ENCODE peak calls at places on chromosomes 1 and 21, in nine cellular contexts. One of them, this sample, is unnamed.

GRCh38 chr1:63143482-63143881 is 178.9 kb upstream of the FOXD3 start:
- DNase-seq in breast epithelium: no peak
- DNase-seq in astrocyte: no peak
- DNase-seq in upper lobe of right lung: no peak
- DNase-seq in fibroblast of lung: no peak
- DNase-seq in left ventricle myocardium inferior: no peak
- DNase-seq in tibial artery: no peak
- DNase-seq in lung: no peak
- DNase-seq in GM06990: no peak
- DNase-seq in this sample: no peak

GRCh38 chr1:66788231-66788939 is 12.7 kb downstream of the INSL5 start:
- DNase-seq in breast epithelium: no peak
- DNase-seq in astrocyte: no peak
- DNase-seq in upper lobe of right lung: no peak
- DNase-seq in fibroblast of lung: no peak
- DNase-seq in left ventricle myocardium inferior: no peak
- DNase-seq in tibial artery: no peak
- DNase-seq in lung: no peak
- DNase-seq in GM06990: no peak
- DNase-seq in this sample: no peak

GRCh38 chr1:12436817-12437599 is 181.0 kb downstream of the DHRS3 start:
- DNase-seq in breast epithelium: no peak
- DNase-seq in astrocyte: peak; percentile 88
- DNase-seq in upper lobe of right lung: no peak
- DNase-seq in fibroblast of lung: peak; percentile 90
- DNase-seq in left ventricle myocardium inferior: no peak
- DNase-seq in tibial artery: no peak
- DNase-seq in lung: no peak
- DNase-seq in GM06990: no peak
- DNase-seq in this sample: no peak

GRCh38 chr1:213864007-213864406 is 123.8 kb upstream of the PROX1 start:
- DNase-seq in breast epithelium: no peak
- DNase-seq in astrocyte: no peak
- DNase-seq in upper lobe of right lung: no peak
- DNase-seq in fibroblast of lung: no peak
- DNase-seq in left ventricle myocardium inferior: no peak
- DNase-seq in tibial artery: no peak
- DNase-seq in lung: no peak
- DNase-seq in GM06990: no peak
- DNase-seq in this sample: no peak

GRCh38 chr1:64838486-64838885 is 93.6 kb downstream of the RAVER2 start:
- DNase-seq in breast epithelium: no peak
- DNase-seq in astrocyte: no peak
- DNase-seq in upper lobe of right lung: no peak
- DNase-seq in fibroblast of lung: no peak
- DNase-seq in left ventricle myocardium inferior: no peak
- DNase-seq in tibial artery: no peak
- DNase-seq in lung: no peak
- DNase-seq in GM06990: no peak
- DNase-seq in this sample: no peak

GRCh38 chr1:239997515-239998311 is 94.0 kb upstream of the FMN2 start:
- DNase-seq in breast epithelium: no peak
- DNase-seq in astrocyte: no peak
- DNase-seq in upper lobe of right lung: no peak
- DNase-seq in fibroblast of lung: peak; percentile 11
- DNase-seq in left ventricle myocardium inferior: no peak
- DNase-seq in tibial artery: no peak
- DNase-seq in lung: no peak
- DNase-seq in GM06990: no peak
- DNase-seq in this sample: no peak

GRCh38 chr1:115596080-115596795 is 45.5 kb upstream of the VANGL1 start:
- DNase-seq in breast epithelium: no peak
- DNase-seq in astrocyte: peak; percentile 35
- DNase-seq in upper lobe of right lung: no peak
- DNase-seq in fibroblast of lung: peak; percentile 56
- DNase-seq in left ventricle myocardium inferior: no peak
- DNase-seq in tibial artery: no peak
- DNase-seq in lung: no peak
- DNase-seq in GM06990: no peak
- DNase-seq in this sample: no peak

GRCh38 chr1:58934711-58935110 is 150.9 kb upstream of the JUN start:
- DNase-seq in breast epithelium: no peak
- DNase-seq in astrocyte: no peak
- DNase-seq in upper lobe of right lung: no peak
- DNase-seq in fibroblast of lung: no peak
- DNase-seq in left ventricle myocardium inferior: no peak
- DNase-seq in tibial artery: no peak
- DNase-seq in lung: no peak
- DNase-seq in GM06990: no peak
- DNase-seq in this sample: peak; percentile 16

GRCh38 chr1:41891403-41891896 is 27.3 kb downstream of the HIVEP3 start:
- DNase-seq in breast epithelium: no peak
- DNase-seq in astrocyte: no peak
- DNase-seq in upper lobe of right lung: peak; percentile 70
- DNase-seq in fibroblast of lung: peak; percentile 19
- DNase-seq in left ventricle myocardium inferior: no peak
- DNase-seq in tibial artery: no peak
- DNase-seq in lung: no peak
- DNase-seq in GM06990: peak; percentile 70
- DNase-seq in this sample: peak; percentile 67

GRCh38 chr1:168301664-168302320 is 21.1 kb downstream of the TBX19 start:
- DNase-seq in breast epithelium: no peak
- DNase-seq in astrocyte: peak; percentile 77
- DNase-seq in upper lobe of right lung: no peak
- DNase-seq in fibroblast of lung: peak; percentile 83
- DNase-seq in left ventricle myocardium inferior: no peak
- DNase-seq in tibial artery: no peak
- DNase-seq in lung: no peak
- DNase-seq in GM06990: no peak
- DNase-seq in this sample: no peak

GRCh38 chr21:14236180-14236579 is 20.2 kb downstream of the RBM11 start:
- DNase-seq in breast epithelium: no peak
- DNase-seq in astrocyte: no peak
- DNase-seq in upper lobe of right lung: no peak
- DNase-seq in fibroblast of lung: no peak
- DNase-seq in left ventricle myocardium inferior: no peak
- DNase-seq in tibial artery: no peak
- DNase-seq in lung: no peak
- DNase-seq in GM06990: no peak
- DNase-seq in this sample: no peak

GRCh38 chr1:156319664-156320063 is 18.4 kb downstream of the CCT3 start:
- DNase-seq in breast epithelium: no peak
- DNase-seq in astrocyte: no peak
- DNase-seq in upper lobe of right lung: no peak
- DNase-seq in fibroblast of lung: peak; percentile 12
- DNase-seq in left ventricle myocardium inferior: no peak
- DNase-seq in tibial artery: no peak
- DNase-seq in lung: no peak
- DNase-seq in GM06990: no peak
- DNase-seq in this sample: no peak

GRCh38 chr1:218348628-218349185 is 3.6 kb downstream of the TGFB2 start:
- DNase-seq in breast epithelium: no peak
- DNase-seq in astrocyte: no peak
- DNase-seq in upper lobe of right lung: no peak
- DNase-seq in fibroblast of lung: peak; percentile 44
- DNase-seq in left ventricle myocardium inferior: no peak
- DNase-seq in tibial artery: no peak
- DNase-seq in lung: no peak
- DNase-seq in GM06990: no peak
- DNase-seq in this sample: no peak

GRCh38 chr1:100722211-100722610 is 2.7 kb downstream of the VCAM1 start:
- DNase-seq in breast epithelium: no peak
- DNase-seq in astrocyte: no peak
- DNase-seq in upper lobe of right lung: no peak
- DNase-seq in fibroblast of lung: no peak
- DNase-seq in left ventricle myocardium inferior: no peak
- DNase-seq in tibial artery: no peak
- DNase-seq in lung: no peak
- DNase-seq in GM06990: no peak
- DNase-seq in this sample: no peak

GRCh38 chr21:24367936-24368335 is 1239.3 kb downstream of the MRPL39 start:
- DNase-seq in breast epithelium: no peak
- DNase-seq in astrocyte: peak; percentile 38
- DNase-seq in upper lobe of right lung: no peak
- DNase-seq in fibroblast of lung: peak; percentile 43
- DNase-seq in left ventricle myocardium inferior: no peak
- DNase-seq in tibial artery: no peak
- DNase-seq in lung: no peak
- DNase-seq in GM06990: no peak
- DNase-seq in this sample: no peak

GRCh38 chr1:58575831-58576726 is 973 bp downstream of the TACSTD2 start:
- DNase-seq in breast epithelium: peak; percentile 45
- DNase-seq in astrocyte: no peak
- DNase-seq in upper lobe of right lung: peak; percentile 82
- DNase-seq in fibroblast of lung: no peak
- DNase-seq in left ventricle myocardium inferior: no peak
- DNase-seq in tibial artery: no peak
- DNase-seq in lung: peak; percentile 62
- DNase-seq in GM06990: peak; percentile 56
- DNase-seq in this sample: no peak

GRCh38 chr1:32334864-32335618 is 992 bp downstream of the MARCKSL1 start:
- DNase-seq in breast epithelium: no peak
- DNase-seq in astrocyte: no peak
- DNase-seq in upper lobe of right lung: peak; percentile 77
- DNase-seq in fibroblast of lung: peak; percentile 37
- DNase-seq in left ventricle myocardium inferior: peak; percentile 56
- DNase-seq in tibial artery: no peak
- DNase-seq in lung: no peak
- DNase-seq in GM06990: peak; percentile 82
- DNase-seq in this sample: no peak

GRCh38 chr1:32336963-32337675 is 1.1 kb upstream of the MARCKSL1 start:
- DNase-seq in breast epithelium: no peak
- DNase-seq in astrocyte: peak; percentile 32
- DNase-seq in upper lobe of right lung: peak; percentile 78
- DNase-seq in fibroblast of lung: peak; percentile 53
- DNase-seq in left ventricle myocardium inferior: peak; percentile 49
- DNase-seq in tibial artery: no peak
- DNase-seq in lung: peak; percentile 65
- DNase-seq in GM06990: peak; percentile 68
- DNase-seq in this sample: no peak

GRCh38 chr1:32335951-32336867 is at the start of gene MARCKSL1:
- DNase-seq in breast epithelium: peak; percentile 80
- DNase-seq in astrocyte: peak; percentile 36
- DNase-seq in upper lobe of right lung: peak; percentile 87
- DNase-seq in fibroblast of lung: peak; percentile 63
- DNase-seq in left ventricle myocardium inferior: peak; percentile 88
- DNase-seq in tibial artery: peak; percentile 80
- DNase-seq in lung: peak; percentile 71
- DNase-seq in GM06990: peak; percentile 92
- DNase-seq in this sample: no peak

GRCh38 chr1:32334274-32334861 is 1.7 kb downstream of the MARCKSL1 start:
- DNase-seq in breast epithelium: no peak
- DNase-seq in astrocyte: no peak
- DNase-seq in upper lobe of right lung: no peak
- DNase-seq in fibroblast of lung: no peak
- DNase-seq in left ventricle myocardium inferior: no peak
- DNase-seq in tibial artery: no peak
- DNase-seq in lung: no peak
- DNase-seq in GM06990: peak; percentile 36
- DNase-seq in this sample: no peak

DNA sequence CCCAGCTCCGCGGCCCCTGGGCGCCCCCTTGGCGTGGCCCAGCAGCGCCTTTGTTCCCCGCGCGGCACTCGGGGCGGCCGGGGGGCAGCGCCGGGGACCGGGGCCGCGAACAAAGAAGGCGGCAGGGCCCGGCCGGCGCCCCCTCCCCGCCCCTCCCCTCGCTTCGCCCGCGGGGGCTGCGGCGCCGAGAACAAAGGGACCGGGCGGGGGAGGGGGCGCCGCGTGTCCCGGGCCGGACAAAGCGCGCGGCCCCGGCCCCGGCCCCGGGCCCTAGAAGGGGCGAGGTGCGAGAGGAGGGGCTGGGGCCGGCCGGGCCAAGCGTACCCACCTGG is 448 bp downstream of the MARCKSL1 start:
- DNase-seq in breast epithelium: no peak
- DNase-seq in astrocyte: no peak
- DNase-seq in upper lobe of right lung: no peak
- DNase-seq in fibroblast of lung: no peak
- DNase-seq in left ventricle myocardium inferior: no peak
- DNase-seq in tibial artery: no peak
- DNase-seq in lung: no peak
- DNase-seq in GM06990: no peak
- DNase-seq in this sample: no peak
- TF ChIP-seq CTCF in breast epithelium: no peak
- TF ChIP-seq CTCF in astrocyte: no peak
- TF ChIP-seq CTCF in upper lobe of right lung: no peak
- TF ChIP-seq CTCF in fibroblast of lung: no peak
- TF ChIP-seq CTCF in left ventricle myocardium inferior: no peak
- TF ChIP-seq CTCF in tibial artery: no peak
- TF ChIP-seq CTCF in lung: no peak
- TF ChIP-seq CTCF in GM06990: no peak
- TF ChIP-seq CTCF in this sample: no peak

DNA sequence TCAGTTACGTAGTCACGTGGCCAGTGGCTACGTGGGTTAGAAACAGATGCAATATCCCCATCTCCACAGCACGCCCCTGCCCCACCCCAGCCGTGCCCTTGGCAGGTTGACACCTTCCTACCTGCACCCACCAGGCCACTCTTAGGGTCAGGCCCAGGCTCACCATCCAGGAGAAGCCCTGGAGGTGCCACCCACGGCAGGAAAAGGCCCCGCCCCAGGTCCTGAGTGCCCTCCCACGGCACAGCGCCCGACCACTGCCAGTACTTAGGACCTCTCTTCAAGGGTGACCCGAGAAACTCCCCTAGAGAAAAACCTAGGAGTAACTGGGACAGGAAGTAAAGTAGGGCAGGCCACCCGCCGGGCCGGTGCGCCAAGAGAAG is 1.5 kb downstream of the C1orf35 start:
- DNase-seq in breast epithelium: no peak
- DNase-seq in astrocyte: no peak
- DNase-seq in upper lobe of right lung: no peak
- DNase-seq in fibroblast of lung: no peak
- DNase-seq in left ventricle myocardium inferior: no peak
- DNase-seq in tibial artery: no peak
- DNase-seq in lung: no peak
- DNase-seq in GM06990: no peak
- DNase-seq in this sample: no peak
- H3K36me3 ChIP-seq in breast epithelium: peaks cover 4% of the 10 kb centered on the region
- H3K36me3 ChIP-seq in astrocyte: peaks cover 15% of the 10 kb centered on the region
- H3K36me3 ChIP-seq in upper lobe of right lung: peaks cover 55% of the 10 kb centered on the region
- H3K36me3 ChIP-seq in fibroblast of lung: peaks cover 41% of the 10 kb centered on the region
- H3K36me3 ChIP-seq in left ventricle myocardium inferior: peaks cover 54% of the 10 kb centered on the region
- H3K36me3 ChIP-seq in tibial artery: peaks cover 60% of the 10 kb centered on the region
- H3K36me3 ChIP-seq in lung: peaks cover 9% of the 10 kb centered on the region
- H3K36me3 ChIP-seq in GM06990: peaks cover 37% of the 10 kb centered on the region
- H3K36me3 ChIP-seq in this sample: peaks cover 43% of the 10 kb centered on the region

GRCh38 chr1:6052543-6053205 is 7.0 kb downstream of the KCNAB2 start:
- DNase-seq in breast epithelium: peak; percentile 27
- DNase-seq in astrocyte: peak; percentile 42
- DNase-seq in upper lobe of right lung: no peak
- DNase-seq in fibroblast of lung: peak; percentile 56
- DNase-seq in left ventricle myocardium inferior: peak; percentile 61
- DNase-seq in tibial artery: no peak
- DNase-seq in lung: peak; percentile 56
- DNase-seq in GM06990: no peak
- DNase-seq in this sample: no peak
- TF ChIP-seq CTCF in breast epithelium: peak; percentile 33
- TF ChIP-seq CTCF in astrocyte: peak; percentile 66
- TF ChIP-seq CTCF in upper lobe of right lung: peak; percentile 38
- TF ChIP-seq CTCF in fibroblast of lung: peak; percentile 56
- TF ChIP-seq CTCF in left ventricle myocardium inferior: peak; percentile 63
- TF ChIP-seq CTCF in tibial artery: peak; percentile 24
- TF ChIP-seq CTCF in lung: no peak
- TF ChIP-seq CTCF in GM06990: peak; percentile 37
- TF ChIP-seq CTCF in this sample: peak; percentile 30

GRCh38 chr21:25952306-25952705 is 217.5 kb downstream of the GABPA start:
- DNase-seq in breast epithelium: no peak
- DNase-seq in astrocyte: no peak
- DNase-seq in upper lobe of right lung: no peak
- DNase-seq in fibroblast of lung: no peak
- DNase-seq in left ventricle myocardium inferior: no peak
- DNase-seq in tibial artery: no peak
- DNase-seq in lung: no peak
- DNase-seq in GM06990: no peak
- DNase-seq in this sample: no peak
- H3K36me3 ChIP-seq in breast epithelium: peaks cover 6% of the 10 kb centered on the region
- H3K36me3 ChIP-seq in astrocyte: peaks cover 6% of the 10 kb centered on the region
- H3K36me3 ChIP-seq in upper lobe of right lung: peaks cover 26% of the 10 kb centered on the region
- H3K36me3 ChIP-seq in fibroblast of lung: peaks cover 2% of the 10 kb centered on the region
- H3K36me3 ChIP-seq in left ventricle myocardium inferior: peaks cover 35% of the 10 kb centered on the region
- H3K36me3 ChIP-seq in tibial artery: peaks cover 24% of the 10 kb centered on the region
- H3K36me3 ChIP-seq in lung: peaks cover 15% of the 10 kb centered on the region
- H3K36me3 ChIP-seq in GM06990: no peaks in the 10 kb centered on the region
- H3K36me3 ChIP-seq in this sample: no peaks in the 10 kb centered on the region

This sample was measured in vagina.